ENCODE peak calls at places on chromosomes 3 and 15, in four cellular contexts. A is activated T-cell treated with anti-CD3 and anti-CD28 coated beads, Interleukin-2, amount 50 U/mL, for 72 hours; C is heart left ventricle; J is NCI-H2029. U is an unnamed sample.

GRCh38 chr3:63351159-63352007 is 73.3 kb downstream of the SYNPR start:
- DNase-seq in A (no peak), C (no peak), J (no peak), U (no peak)

GRCh38 chr3:111911446-111911845 is 52.4 kb downstream of the PHLDB2 start:
- DNase-seq in A (no peak), C (no peak), J (no peak), U (no peak)

GRCh38 chr15:43483306-43484128 is 9.4 kb downstream of the TP53BP1 start:
- DNase-seq in A (no peak), C (no peak), J (no peak), U (no peak)

GRCh38 chr3:51794202-51794601 is 15.2 kb upstream of the IQCF6 start:
- DNase-seq in A (no peak), C (no peak), J (no peak), U (no peak)

GRCh38 chr3:77081240-77081661 is 41.4 kb downstream of the ROBO2 start:
- DNase-seq in A (no peak), C (peak; percentile 41), J (peak; percentile 79), U (no peak)

GRCh38 chr3:101851072-101851471 is 1.8 kb downstream of the NFKBIZ start:
- DNase-seq in A (no peak), C (no peak), J (no peak), U (no peak)

GRCh38 chr15:45401665-45402161 is 23.4 kb upstream of the GATM start:
- DNase-seq in A (no peak), C (no peak), J (no peak), U (no peak)

GRCh38 chr3:11995061-11995460 is 9.1 kb upstream of the SYN2 start:
- DNase-seq in A (no peak), C (no peak), J (peak; percentile 47), U (no peak)

GRCh38 chr15:63663906-63664305 is 66.7 kb downstream of the FBXL22 start:
- DNase-seq in A (no peak), C (no peak), J (no peak), U (no peak)

GRCh38 chr3:138833908-138834358 is 795 bp downstream of the PIK3CB start:
- DNase-seq in A (peak; percentile 10), C (no peak), J (no peak), U (peak; percentile 58)

GRCh38 chr3:194148383-194148782 is 12.4 kb downstream of the HES1 start:
- DNase-seq in A (no peak), C (peak; percentile 43), J (peak; percentile 74), U (no peak)

GRCh38 chr3:30288830-30289229 is 317.6 kb upstream of the TGFBR2 start:
- DNase-seq in A (no peak), C (no peak), J (no peak), U (no peak)

GRCh38 chr3:105466495-105467080 is 99.9 kb downstream of the ALCAM start:
- DNase-seq in A (no peak), C (no peak), J (no peak), U (no peak)